ENCODE peak calls at places on chromosomes 12 and 14, in six cellular contexts. V, C, J, K, A and N are unnamed samples.

GRCh38 chr14:76742961-76743360 is 18.3 kb upstream of the VASH1 start:
- DNase-seq in C (no peak), K (no peak), J (no peak), V (no peak), A (no peak), N (no peak)

GRCh38 chr12:105166736-105167135 is 59.2 kb downstream of the WASHC4 start:
- DNase-seq in J (no peak), V (no peak), C (no peak), K (peak; percentile 66), A (no peak), N (no peak)

GRCh38 chr12:30858471-30858870 is 68.1 kb upstream of the TSPAN11 start:
- DNase-seq in C (no peak), K (no peak), J (no peak), V (no peak), A (no peak), N (no peak)

GRCh38 chr12:111121840-111122239 is 201.5 kb upstream of the MYL2 start:
- DNase-seq in K (no peak), V (no peak), J (no peak), A (no peak), C (no peak), N (no peak)

GRCh38 chr14:22837059-22837749 is 819 bp downstream of the MMP14 start:
- DNase-seq in K (peak; percentile 45), J (no peak), C (peak; percentile 33), V (peak; percentile 67), A (no peak), N (no peak)

GRCh38 chr14:90815567-90815816 is 738 bp downstream of the TTC7B start:
- DNase-seq in J (no peak), C (no peak), A (no peak), V (peak; percentile 9), K (no peak), N (no peak)

GRCh38 chr12:67625004-67625403 is 23.5 kb upstream of the DYRK2 start:
- DNase-seq in V (no peak), C (no peak), A (no peak), K (no peak), J (no peak), N (no peak)

GRCh38 chr14:77889971-77890442 is 90.1 kb downstream of the ADCK1 start:
- DNase-seq in C (no peak), V (peak; percentile 75), K (peak; percentile 92), J (no peak), A (no peak), N (no peak)

GRCh38 chr14:56829151-56829550 is 18.9 kb upstream of the OTX2 start:
- DNase-seq in C (no peak), A (no peak), V (no peak), J (no peak), K (no peak), N (no peak)

GRCh38 chr12:47985596-47986265 is 18.5 kb downstream of the COL2A1 start:
- DNase-seq in A (no peak), V (no peak), J (no peak), C (no peak), K (no peak), N (no peak)

GRCh38 chr12:101969-102878 is 35.7 kb downstream of the IQSEC3 start:
- DNase-seq in C (no peak), K (no peak), A (no peak), J (no peak), V (no peak), N (no peak)

GRCh38 chr14:56120091-56120632 is 2.0 kb downstream of the PELI2 start:
- DNase-seq in K (peak; percentile 33), V (peak; percentile 26), A (no peak), J (no peak), C (no peak), N (peak; percentile 27)

GRCh38 chr14:57863471-57863870 is 2.4 kb downstream of the SLC35F4 start:
- DNase-seq in J (no peak), A (no peak), C (no peak), V (no peak), K (no peak), N (peak; percentile 17)

GRCh38 chr12:67080637-67081036 is 188.5 kb upstream of the CAND1 start:
- DNase-seq in K (no peak), J (no peak), A (no peak), C (no peak), V (no peak), N (no peak)

GRCh38 chr12:49972641-49973360 is at the start of gene AQP6:
- DNase-seq in A (no peak), V (no peak), K (no peak), J (no peak), C (no peak), N (no peak)

GRCh38 chr12:10169094-10169493 is 2.8 kb downstream of the OLR1 start:
- DNase-seq in J (no peak), C (no peak), V (peak; percentile 84), A (no peak), K (no peak), N (no peak)

GRCh38 chr14:64760146-64760755 is 56.0 kb downstream of the PLEKHG3 start:
- DNase-seq in C (peak; percentile 48), J (no peak), K (peak; percentile 45), A (no peak), V (peak; percentile 52), N (peak; percentile 44)

GRCh38 chr12:3725267-3726115 is 27.4 kb downstream of the CRACR2A start:
- DNase-seq in V (peak; percentile 21), K (peak; percentile 62), C (no peak), J (no peak), A (no peak), N (no peak)

GRCh38 chr14:95452176-95452889 is 64.1 kb downstream of the SYNE3 start:
- DNase-seq in J (no peak), C (no peak), V (no peak), K (no peak), A (no peak), N (no peak)

GRCh38 chr14:67525389-67525788 is 7.7 kb upstream of the PLEKHH1 start:
- DNase-seq in C (no peak), K (no peak), A (no peak), V (no peak), J (no peak), N (no peak)

GRCh38 chr12:31574803-31575573 is 15.9 kb downstream of the DENND5B start:
- DNase-seq in K (no peak), J (no peak), C (no peak), A (no peak), V (peak; percentile 33), N (no peak)

GRCh38 chr12:120639771-120640721 is at the start of gene CABP1:
- DNase-seq in J (peak; percentile 70), A (peak; percentile 30), C (peak; percentile 69), V (peak; percentile 7), K (no peak), N (no peak)

GRCh38 chr14:96421236-96421635 is 29.3 kb downstream of the AK7 start:
- DNase-seq in C (no peak), V (no peak), J (no peak), A (no peak), K (no peak), N (no peak)

GRCh38 chr12:97131220-97131981 is 224.3 kb downstream of the NEDD1 start:
- DNase-seq in J (no peak), V (no peak), A (no peak), K (no peak), C (no peak), N (no peak)

GRCh38 chr14:103281496-103282231 is 52.4 kb upstream of the EIF5 start:
- DNase-seq in V (peak; percentile 67), A (no peak), J (no peak), K (peak; percentile 49), C (no peak), N (no peak)

GRCh38 chr14:72646861-72647528 is 246.9 kb downstream of the DPF3 start:
- DNase-seq in V (peak; percentile 59), K (peak; percentile 88), J (no peak), A (no peak), C (no peak), N (no peak)

GRCh38 chr12:109927622-109928021 is 27.5 kb downstream of the TCHP start:
- DNase-seq in C (no peak), J (no peak), K (peak; percentile 53), A (no peak), V (peak; percentile 62), N (no peak)

GRCh38 chr14:21498540-21499526 is 12.3 kb downstream of the METTL3 start:
- DNase-seq in A (no peak), V (peak; percentile 58), J (no peak), C (peak; percentile 26), K (peak; percentile 60), N (no peak)

GRCh38 chr12:673849-674248 is 10.6 kb upstream of the NINJ2 start:
- DNase-seq in V (no peak), J (no peak), C (no peak), A (no peak), K (no peak), N (no peak)

GRCh38 chr12:68497702-68498101 is 113.0 kb upstream of the RAP1B start:
- DNase-seq in C (no peak), K (peak; percentile 93), A (no peak), V (peak; percentile 100), J (peak; percentile 29), N (no peak)

GRCh38 chr12:116874324-116874995 is 6.8 kb downstream of the HRK start:
- DNase-seq in K (no peak), A (no peak), V (no peak), J (no peak), C (no peak), N (no peak)